ENCODE peak calls at places on chromosomes 4 and X, in six cellular contexts. F is IMR-90, Q is cardiac muscle cell, U is WTC11, L is right lobe of liver, C is GM13976. R is an unnamed sample.

GRCh38 chrX:105837227-105837626 is 14.9 kb downstream of the NRK start:
- DNase-seq in U (no peak), F (peak; percentile 78), Q (peak; percentile 91), L (no peak), C (no peak), R (peak; percentile 91)

GRCh38 chr4:116515959-116516358 is 569.4 kb downstream of the TRAM1L1 start:
- DNase-seq in L (no peak), U (no peak), Q (no peak), F (no peak), C (no peak), R (no peak)

GRCh38 chrX:10098235-10098819 is 58.4 kb upstream of the CLCN4 start:
- DNase-seq in C (peak; percentile 66), F (no peak), L (no peak), U (no peak), Q (no peak), R (no peak)

GRCh38 chrX:23732704-23733103 is 10.4 kb downstream of the ACOT9 start:
- DNase-seq in F (no peak), L (no peak), Q (no peak), U (no peak), C (peak; percentile 52), R (no peak)

GRCh38 chr4:131764730-131765129 is 1384.4 kb upstream of the PCDH10 start:
- DNase-seq in F (no peak), Q (no peak), L (peak; percentile 45), U (no peak), C (peak; percentile 2), R (no peak)

GRCh38 chr4:139282375-139283075 is 2.5 kb upstream of the MGARP start:
- DNase-seq in U (no peak), L (no peak), F (peak; percentile 68), Q (peak; percentile 51), C (no peak), R (peak; percentile 41)

GRCh38 chr4:67332627-67333026 is 212.7 kb downstream of the CENPC start:
- DNase-seq in C (no peak), L (no peak), Q (peak; percentile 18), U (peak; percentile 31), F (no peak), R (peak; percentile 27)

GRCh38 chr4:47696823-47697222 is 141.0 kb downstream of the CORIN start:
- DNase-seq in F (no peak), C (no peak), U (no peak), L (no peak), Q (no peak), R (no peak)

GRCh38 chr4:127165971-127166370 is 466.8 kb upstream of the INTU start:
- DNase-seq in Q (no peak), C (no peak), F (peak; percentile 53), U (no peak), L (no peak), R (no peak)

GRCh38 chr4:162849922-162850321 is 316.8 kb downstream of the NAF1 start:
- DNase-seq in L (no peak), Q (no peak), C (no peak), U (no peak), F (no peak), R (no peak)

GRCh38 chr4:147735413-147736301 is 3.8 kb downstream of the ARHGAP10 start:
- DNase-seq in F (no peak), C (peak; percentile 56), L (no peak), Q (peak; percentile 22), U (no peak), R (no peak)

GRCh38 chr4:55008166-55009056 is 117.0 kb downstream of the KDR start:
- DNase-seq in C (peak; percentile 30), U (peak; percentile 60), F (no peak), L (peak; percentile 56), Q (peak; percentile 42), R (peak; percentile 30)
- TF ChIP-seq CTCF in C (peak; percentile 34), U (peak; percentile 68), F (peak; percentile 18), L (no peak), Q (peak; percentile 51), R (peak; percentile 60)

GRCh38 chrX:13897571-13897970 is 80.7 kb upstream of the GPM6B start:
- DNase-seq in Q (peak; percentile 13), F (no peak), L (no peak), C (no peak), U (no peak), R (peak; percentile 33)

GRCh38 chrX:13899607-13900006 is 82.7 kb upstream of the GPM6B start:
- DNase-seq in U (no peak), F (peak; percentile 97), C (no peak), Q (peak; percentile 92), L (no peak), R (peak; percentile 92)

GRCh38 chrX:13898603-13899002 is 81.7 kb upstream of the GPM6B start:
- DNase-seq in Q (no peak), U (no peak), C (no peak), F (peak; percentile 71), L (no peak), R (peak; percentile 73)

GRCh38 chrX:13900351-13900750 is 83.5 kb upstream of the GPM6B start:
- DNase-seq in F (no peak), L (no peak), C (no peak), U (no peak), Q (no peak), R (no peak)

DNA sequence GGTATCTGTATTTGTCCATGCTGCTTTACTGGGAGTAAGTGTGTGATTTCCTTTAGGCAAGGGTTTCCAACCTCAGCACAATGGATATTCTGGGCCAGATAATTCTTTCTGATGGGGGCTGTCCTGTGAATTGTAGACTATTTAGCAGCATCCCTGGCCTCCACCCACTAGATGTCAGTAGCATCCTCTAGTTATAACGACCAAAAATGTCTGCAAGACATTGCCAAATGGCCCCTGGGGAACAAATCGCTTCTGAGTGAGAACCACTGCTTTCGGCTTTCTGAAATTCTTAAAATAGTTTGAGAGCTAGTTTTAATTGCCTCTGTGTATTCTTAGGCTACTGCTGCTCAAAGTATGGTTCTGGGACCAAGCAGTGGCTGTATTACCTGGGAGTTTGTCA is 81.2 kb upstream of the GPM6B start:
- DNase-seq in U (peak; percentile 16), L (no peak), C (peak; percentile 30), F (peak; percentile 22), Q (peak; percentile 58), R (peak; percentile 62)
- TF ChIP-seq CTCF in U (no peak), L (no peak), C (peak; percentile 16), F (peak; percentile 13), Q (peak; percentile 26), R (peak; percentile 36)

GRCh38 chrX:25029288-25029687 is 13.5 kb upstream of the ARX start:
- DNase-seq in F (no peak), L (no peak), Q (no peak), U (no peak), C (no peak), R (no peak)

GRCh38 chrX:25039036-25039435 is 23.3 kb upstream of the ARX start:
- DNase-seq in L (no peak), F (no peak), C (no peak), U (no peak), Q (no peak), R (no peak)

GRCh38 chrX:25034889-25035288 is 19.1 kb upstream of the ARX start:
- DNase-seq in U (no peak), C (no peak), L (no peak), Q (peak; percentile 61), F (no peak), R (peak; percentile 22)
- TF ChIP-seq CTCF in U (no peak), C (no peak), L (no peak), Q (peak; percentile 52), F (peak; percentile 14), R (peak; percentile 9)

GRCh38 chrX:154380787-154381186 is 1.7 kb downstream of the EMD start:
- DNase-seq in L (peak; percentile 53), F (no peak), C (no peak), U (no peak), Q (no peak), R (no peak)

GRCh38 chrX:154378059-154378798 is 866 bp upstream of the EMD start:
- DNase-seq in C (no peak), U (peak; percentile 29), L (peak; percentile 70), Q (peak; percentile 67), F (peak; percentile 40), R (peak; percentile 43)

GRCh38 chrX:154378799-154379568 is at the start of gene EMD:
- DNase-seq in F (peak; percentile 96), Q (peak; percentile 98), U (peak; percentile 95), L (peak; percentile 99), C (peak; percentile 90), R (peak; percentile 99)

GRCh38 chrX:154380153-154380552 is 1.1 kb downstream of the EMD start:
- DNase-seq in F (peak; percentile 32), C (no peak), U (no peak), Q (peak; percentile 6), L (peak; percentile 52), R (no peak)

GRCh38 chrX:154379569-154379951 is 465 bp downstream of the EMD start:
- DNase-seq in Q (no peak), C (no peak), U (no peak), L (no peak), F (no peak), R (no peak)
- TF ChIP-seq CTCF in Q (no peak), C (no peak), U (no peak), L (no peak), F (no peak), R (no peak)

R was measured in cardiac fibroblast.